ENCODE peak calls at places on chromosomes 6 and 20, in seven cellular contexts. S is H1, N is HCT116, C is HepG2, A is K562, P is GM12878, J is SK-N-SH. R is an unnamed sample.

GRCh38 chr6:111658445-111659154 is 52.9 kb upstream of the TRAF3IP2 start:
- DNase-seq in S (no peak), N (no peak), C (no peak), A (no peak), P (no peak), J (no peak), R (no peak)

GRCh38 chr20:50958733-50959542 is at the start of gene MOCS3:
- DNase-seq in S (peak), N (peak), C (peak), A (peak), P (no peak), J (peak), R (peak)

GRCh38 chr20:25273541-25274358 is 25.9 kb downstream of the PYGB start:
- DNase-seq in S (no peak), N (no peak), C (no peak), A (no peak), P (no peak), J (no peak), R (no peak)

GRCh38 chr6:142167071-142167470 is 20.0 kb downstream of the VTA1 start:
- DNase-seq in S (no peak), N (no peak), C (no peak), A (no peak), P (no peak), J (no peak), R (no peak)

GRCh38 chr6:124056884-124057283 is 253.2 kb downstream of the NKAIN2 start:
- DNase-seq in S (no peak), N (no peak), C (no peak), A (no peak), P (no peak), J (no peak), R (no peak)

GRCh38 chr6:147372806-147373205 is 135.7 kb upstream of the SAMD5 start:
- DNase-seq in S (no peak), N (no peak), C (no peak), A (no peak), P (no peak), J (no peak), R (no peak)

GRCh38 chr6:42505377-42505702 is 53.6 kb upstream of the TRERF1 start:
- DNase-seq in S (no peak), N (no peak), C (no peak), A (no peak), P (no peak), J (no peak), R (no peak)

GRCh38 chr20:31822421-31823330 is 3.5 kb downstream of the MYLK2 start:
- DNase-seq in S (peak), N (no peak), C (peak), A (peak), P (no peak), J (peak), R (peak)

GRCh38 chr20:51687071-51687470 is 81.1 kb downstream of the ATP9A start:
- DNase-seq in S (no peak), N (peak), C (no peak), A (no peak), P (no peak), J (no peak), R (no peak)

GRCh38 chr6:17311595-17312311 is 30.6 kb downstream of the RBM24 start:
- DNase-seq in S (no peak), N (no peak), C (peak), A (peak), P (no peak), J (no peak), R (no peak)

GRCh38 chr20:24813080-24813479 is 136.0 kb upstream of the CST7 start:
- DNase-seq in S (no peak), N (no peak), C (no peak), A (no peak), P (no peak), J (no peak), R (no peak)

GRCh38 chr6:81169166-81169565 is 583.3 kb downstream of the TENT5A start:
- DNase-seq in S (no peak), N (no peak), C (no peak), A (no peak), P (no peak), J (no peak), R (no peak)

GRCh38 chr6:137051790-137052472 is 7.2 kb upstream of the IL20RA start:
- DNase-seq in S (no peak), N (peak), C (peak), A (no peak), P (no peak), J (no peak), R (no peak)

GRCh38 chr20:18698735-18699380 is 111.0 kb downstream of the DTD1 start:
- DNase-seq in S (no peak), N (no peak), C (no peak), A (no peak), P (no peak), J (no peak), R (no peak)

GRCh38 chr20:22833851-22834250 is 201.3 kb upstream of the SSTR4 start:
- DNase-seq in S (no peak), N (no peak), C (no peak), A (peak), P (no peak), J (no peak), R (no peak)

GRCh38 chr20:6037082-6037481 is 16.8 kb downstream of the LRRN4 start:
- DNase-seq in S (no peak), N (no peak), C (no peak), A (no peak), P (no peak), J (no peak), R (no peak)

GRCh38 chr20:6039766-6040165 is 14.1 kb downstream of the LRRN4 start:
- DNase-seq in S (no peak), N (no peak), C (no peak), A (no peak), P (no peak), J (no peak), R (no peak)

GRCh38 chr20:6036213-6036612 is 17.6 kb downstream of the LRRN4 start:
- DNase-seq in S (no peak), N (no peak), C (no peak), A (no peak), P (no peak), J (no peak), R (no peak)

GRCh38 chr20:6040540-6040939 is 13.3 kb downstream of the LRRN4 start:
- DNase-seq in S (no peak), N (no peak), C (no peak), A (no peak), P (no peak), J (no peak), R (no peak)

GRCh38 chr20:6038256-6038655 is 15.6 kb downstream of the LRRN4 start:
- DNase-seq in S (no peak), N (no peak), C (no peak), A (no peak), P (no peak), J (no peak), R (no peak)
- TF ChIP-seq JUND in S (no peak), N (no peak), C (no peak), A (no peak), P (no peak), J (no peak), R (no peak)

DNA sequence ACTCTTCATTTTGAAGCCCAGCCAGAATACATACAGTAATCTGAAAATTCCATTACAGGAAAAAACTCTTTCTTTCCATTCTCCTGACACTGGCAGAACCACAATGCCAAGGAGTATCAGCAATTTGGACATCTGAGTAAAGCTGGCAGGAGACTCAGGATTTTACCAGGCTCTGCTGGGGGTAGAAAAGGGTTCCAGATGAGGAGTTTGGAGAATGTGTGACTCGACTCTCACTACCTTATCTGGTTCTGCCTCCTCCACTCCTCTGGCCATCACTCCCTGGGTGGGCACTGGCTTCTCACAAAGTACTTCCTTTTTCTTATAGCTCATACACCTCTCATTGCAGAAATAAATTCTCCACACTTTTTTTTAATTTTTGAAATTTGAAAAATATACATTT is 10.6 kb upstream of the WFDC8 start:
- DNase-seq in S (no peak), N (no peak), C (no peak), A (no peak), P (no peak), J (no peak), R (no peak)
- TF ChIP-seq JUND in S (no peak), N (no peak), C (no peak), A (no peak), P (no peak), J (no peak), R (no peak)

DNA sequence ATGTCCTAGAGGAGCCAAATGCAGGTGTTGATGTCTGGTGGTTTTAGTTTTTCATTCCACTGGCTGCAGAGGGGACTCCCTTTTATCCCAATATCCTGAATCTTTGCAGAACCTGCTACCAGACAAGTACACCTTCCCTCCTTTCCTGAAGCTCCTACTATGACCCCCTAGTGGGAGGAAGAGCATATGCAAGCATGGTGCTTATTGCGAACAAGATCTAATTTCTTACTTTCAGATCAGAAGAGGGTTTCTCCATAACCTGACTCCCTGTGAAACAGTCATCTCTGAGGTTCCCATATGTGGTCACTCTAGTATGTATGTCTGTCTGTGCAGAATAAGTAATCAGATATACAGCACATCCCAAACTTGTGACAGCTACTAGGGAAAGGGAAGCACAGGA is 277.2 kb downstream of the ARHGAP18 start:
- DNase-seq in S (no peak), N (peak), C (peak), A (peak), P (no peak), J (no peak), R (peak)
- TF ChIP-seq JUND in S (no peak), N (no peak), C (no peak), A (no peak), P (no peak), J (no peak), R (no peak)

GRCh38 chr6:139590206-139590605 is 215.8 kb upstream of the CITED2 start:
- DNase-seq in S (no peak), N (no peak), C (no peak), A (no peak), P (no peak), J (no peak), R (no peak)
- TF ChIP-seq JUND in S (no peak), N (no peak), C (no peak), A (no peak), P (no peak), J (no peak), R (no peak)

R was measured in T47D.